ENCODE peak calls at places on chromosomes 11 and 22, in six cellular contexts. One of them, this sample, is unnamed.

GRCh38 chr11:76419896-76420295 is 24.9 kb upstream of the EMSY start:
- DNase-seq in choroid plexus epithelial cell: peak; percentile 4
- DNase-seq in neural progenitor cell: peak; percentile 34
- DNase-seq in AG04450: no peak
- DNase-seq in AG09309: no peak
- DNase-seq in body of pancreas: peak; percentile 55
- DNase-seq in this sample: no peak

GRCh38 chr11:20049231-20049630 is 111.0 kb downstream of the DBX1 start:
- DNase-seq in body of pancreas: no peak
- DNase-seq in AG09309: no peak
- DNase-seq in choroid plexus epithelial cell: peak; percentile 34
- DNase-seq in AG04450: no peak
- DNase-seq in neural progenitor cell: no peak
- DNase-seq in this sample: no peak

GRCh38 chr22:42188808-42189447 is 58.3 kb upstream of the CYP2D6 start:
- DNase-seq in choroid plexus epithelial cell: peak; percentile 20
- DNase-seq in AG09309: no peak
- DNase-seq in body of pancreas: no peak
- DNase-seq in neural progenitor cell: no peak
- DNase-seq in AG04450: no peak
- DNase-seq in this sample: no peak

GRCh38 chr11:17585911-17586695 is 39.0 kb downstream of the OTOG start:
- DNase-seq in AG09309: no peak
- DNase-seq in choroid plexus epithelial cell: no peak
- DNase-seq in neural progenitor cell: no peak
- DNase-seq in AG04450: no peak
- DNase-seq in body of pancreas: no peak
- DNase-seq in this sample: no peak

GRCh38 chr11:102497061-102497460 is 33.5 kb downstream of the MMP7 start:
- DNase-seq in body of pancreas: no peak
- DNase-seq in AG09309: peak; percentile 20
- DNase-seq in AG04450: no peak
- DNase-seq in choroid plexus epithelial cell: peak; percentile 54
- DNase-seq in neural progenitor cell: no peak
- DNase-seq in this sample: no peak

GRCh38 chr11:29751618-29752017 is 265.2 kb downstream of the KCNA4 start:
- DNase-seq in body of pancreas: no peak
- DNase-seq in neural progenitor cell: no peak
- DNase-seq in choroid plexus epithelial cell: no peak
- DNase-seq in AG09309: no peak
- DNase-seq in AG04450: no peak
- DNase-seq in this sample: no peak

GRCh38 chr11:58924230-58924629 is 15.1 kb upstream of the GLYATL1 start:
- DNase-seq in choroid plexus epithelial cell: no peak
- DNase-seq in body of pancreas: no peak
- DNase-seq in neural progenitor cell: peak; percentile 20
- DNase-seq in AG09309: no peak
- DNase-seq in AG04450: no peak
- DNase-seq in this sample: no peak

GRCh38 chr11:68014157-68014965 is 4.2 kb downstream of the ALDH3B1 start:
- DNase-seq in neural progenitor cell: no peak
- DNase-seq in AG04450: peak; percentile 67
- DNase-seq in choroid plexus epithelial cell: peak; percentile 83
- DNase-seq in body of pancreas: peak; percentile 72
- DNase-seq in AG09309: peak; percentile 45
- DNase-seq in this sample: no peak

GRCh38 chr22:46012182-46012880 is 35.4 kb upstream of the WNT7B start:
- DNase-seq in body of pancreas: peak; percentile 13
- DNase-seq in choroid plexus epithelial cell: no peak
- DNase-seq in neural progenitor cell: no peak
- DNase-seq in AG09309: no peak
- DNase-seq in AG04450: no peak
- DNase-seq in this sample: no peak

GRCh38 chr11:27698872-27699241 is 1.4 kb downstream of the BDNF start:
- DNase-seq in body of pancreas: peak; percentile 69
- DNase-seq in AG04450: peak; percentile 87
- DNase-seq in AG09309: peak; percentile 77
- DNase-seq in neural progenitor cell: peak; percentile 95
- DNase-seq in choroid plexus epithelial cell: peak; percentile 96
- DNase-seq in this sample: peak; percentile 83

GRCh38 chr11:76380161-76380976 is 563 bp downstream of the THAP12 start:
- DNase-seq in body of pancreas: no peak
- DNase-seq in AG04450: no peak
- DNase-seq in neural progenitor cell: no peak
- DNase-seq in AG09309: no peak
- DNase-seq in choroid plexus epithelial cell: peak; percentile 18
- DNase-seq in this sample: no peak

GRCh38 chr11:122178795-122179194 is 62.8 kb upstream of the BLID start:
- DNase-seq in AG04450: no peak
- DNase-seq in body of pancreas: no peak
- DNase-seq in AG09309: no peak
- DNase-seq in choroid plexus epithelial cell: peak; percentile 50
- DNase-seq in neural progenitor cell: no peak
- DNase-seq in this sample: no peak

GRCh38 chr11:73795925-73796632 is 8.4 kb downstream of the MRPL48 start:
- DNase-seq in AG09309: no peak
- DNase-seq in choroid plexus epithelial cell: no peak
- DNase-seq in body of pancreas: peak; percentile 61
- DNase-seq in AG04450: no peak
- DNase-seq in neural progenitor cell: peak; percentile 26
- DNase-seq in this sample: no peak

GRCh38 chr11:106021181-106021966 is 666 bp downstream of the MSANTD4 start:
- DNase-seq in body of pancreas: no peak
- DNase-seq in choroid plexus epithelial cell: peak; percentile 50
- DNase-seq in AG09309: peak; percentile 85
- DNase-seq in AG04450: no peak
- DNase-seq in neural progenitor cell: no peak
- DNase-seq in this sample: no peak

GRCh38 chr11:13030857-13031256 is 21.7 kb downstream of the RASSF10 start:
- DNase-seq in body of pancreas: peak; percentile 89
- DNase-seq in AG09309: no peak
- DNase-seq in choroid plexus epithelial cell: no peak
- DNase-seq in AG04450: no peak
- DNase-seq in neural progenitor cell: no peak
- DNase-seq in this sample: no peak

GRCh38 chr22:50526849-50527801 is 1.7 kb upstream of the SCO2 start:
- DNase-seq in AG09309: no peak
- DNase-seq in choroid plexus epithelial cell: no peak
- DNase-seq in AG04450: no peak
- DNase-seq in body of pancreas: no peak
- DNase-seq in neural progenitor cell: peak; percentile 24
- DNase-seq in this sample: no peak

GRCh38 chr11:67538306-67538705 is 15.1 kb upstream of the CABP2 start:
- DNase-seq in neural progenitor cell: no peak
- DNase-seq in AG04450: no peak
- DNase-seq in body of pancreas: no peak
- DNase-seq in choroid plexus epithelial cell: no peak
- DNase-seq in AG09309: no peak
- DNase-seq in this sample: no peak

GRCh38 chr22:19961201-19961580 is 19.6 kb upstream of the TXNRD2 start:
- DNase-seq in AG09309: no peak
- DNase-seq in body of pancreas: no peak
- DNase-seq in AG04450: no peak
- DNase-seq in choroid plexus epithelial cell: no peak
- DNase-seq in neural progenitor cell: no peak
- DNase-seq in this sample: no peak

GRCh38 chr22:19960491-19961200 is 19.0 kb upstream of the TXNRD2 start:
- DNase-seq in AG09309: no peak
- DNase-seq in neural progenitor cell: no peak
- DNase-seq in body of pancreas: no peak
- DNase-seq in choroid plexus epithelial cell: no peak
- DNase-seq in AG04450: no peak
- DNase-seq in this sample: no peak

GRCh38 chr22:19959043-19959586 is 17.5 kb upstream of the TXNRD2 start:
- DNase-seq in neural progenitor cell: peak; percentile 99
- DNase-seq in choroid plexus epithelial cell: peak; percentile 70
- DNase-seq in AG04450: no peak
- DNase-seq in body of pancreas: peak; percentile 80
- DNase-seq in AG09309: no peak
- DNase-seq in this sample: no peak

GRCh38 chr22:19958083-19959042 is 16.7 kb upstream of the TXNRD2 start:
- DNase-seq in AG04450: no peak
- DNase-seq in choroid plexus epithelial cell: peak; percentile 31
- DNase-seq in neural progenitor cell: no peak
- DNase-seq in body of pancreas: peak; percentile 19
- DNase-seq in AG09309: peak; percentile 44
- DNase-seq in this sample: no peak

GRCh38 chr22:19959587-19960490 is 18.2 kb upstream of the TXNRD2 start:
- DNase-seq in choroid plexus epithelial cell: no peak
- DNase-seq in AG09309: no peak
- DNase-seq in body of pancreas: no peak
- DNase-seq in neural progenitor cell: no peak
- DNase-seq in AG04450: no peak
- DNase-seq in this sample: no peak
- H3K4me3 ChIP-seq in choroid plexus epithelial cell: peak overlapping the region; percentile 58
- H3K4me3 ChIP-seq in AG09309: no peak overlapping the region
- H3K4me3 ChIP-seq in body of pancreas: no peak overlapping the region
- H3K4me3 ChIP-seq in neural progenitor cell: peak overlapping the region; percentile 52
- H3K4me3 ChIP-seq in AG04450: no peak overlapping the region
- H3K4me3 ChIP-seq in this sample: no peak overlapping the region

GRCh38 chr11:69880803-69881445 is 61.7 kb upstream of the FGF3 start:
- DNase-seq in neural progenitor cell: no peak
- DNase-seq in AG09309: no peak
- DNase-seq in AG04450: no peak
- DNase-seq in body of pancreas: peak; percentile 3
- DNase-seq in choroid plexus epithelial cell: no peak
- DNase-seq in this sample: no peak

GRCh38 chr11:69882270-69882608 is 63.0 kb upstream of the FGF3 start:
- DNase-seq in choroid plexus epithelial cell: no peak
- DNase-seq in AG04450: no peak
- DNase-seq in neural progenitor cell: no peak
- DNase-seq in body of pancreas: no peak
- DNase-seq in AG09309: no peak
- DNase-seq in this sample: no peak

GRCh38 chr11:69880041-69880802 is 61.0 kb upstream of the FGF3 start:
- DNase-seq in AG09309: no peak
- DNase-seq in AG04450: no peak
- DNase-seq in choroid plexus epithelial cell: no peak
- DNase-seq in neural progenitor cell: no peak
- DNase-seq in body of pancreas: peak; percentile 3
- DNase-seq in this sample: no peak

GRCh38 chr11:69883292-69884255 is 64.4 kb upstream of the FGF3 start:
- DNase-seq in neural progenitor cell: no peak
- DNase-seq in AG09309: no peak
- DNase-seq in body of pancreas: no peak
- DNase-seq in AG04450: no peak
- DNase-seq in choroid plexus epithelial cell: no peak
- DNase-seq in this sample: no peak

GRCh38 chr11:69881467-69882269 is 62.5 kb upstream of the FGF3 start:
- DNase-seq in AG09309: no peak
- DNase-seq in neural progenitor cell: peak; percentile 75
- DNase-seq in body of pancreas: no peak
- DNase-seq in AG04450: no peak
- DNase-seq in choroid plexus epithelial cell: no peak
- DNase-seq in this sample: no peak
- TF ChIP-seq CTCF in AG09309: no peak
- TF ChIP-seq CTCF in neural progenitor cell: peak; percentile 57
- TF ChIP-seq CTCF in body of pancreas: no peak
- TF ChIP-seq CTCF in AG04450: no peak
- TF ChIP-seq CTCF in choroid plexus epithelial cell: peak; percentile 25
- TF ChIP-seq CTCF in this sample: peak; percentile 16

GRCh38 chr11:36326524-36327419 is 30.7 kb downstream of the PRR5L start:
- DNase-seq in body of pancreas: no peak
- DNase-seq in AG09309: no peak
- DNase-seq in choroid plexus epithelial cell: no peak
- DNase-seq in AG04450: no peak
- DNase-seq in neural progenitor cell: no peak
- DNase-seq in this sample: no peak

GRCh38 chr11:36333468-36333867 is 37.4 kb downstream of the PRR5L start:
- DNase-seq in body of pancreas: no peak
- DNase-seq in AG04450: no peak
- DNase-seq in AG09309: no peak
- DNase-seq in neural progenitor cell: no peak
- DNase-seq in choroid plexus epithelial cell: peak; percentile 20
- DNase-seq in this sample: no peak

GRCh38 chr11:36333897-36334296 is 37.8 kb downstream of the PRR5L start:
- DNase-seq in body of pancreas: no peak
- DNase-seq in AG04450: no peak
- DNase-seq in neural progenitor cell: peak; percentile 53
- DNase-seq in choroid plexus epithelial cell: peak; percentile 72
- DNase-seq in AG09309: no peak
- DNase-seq in this sample: peak; percentile 79

DNA sequence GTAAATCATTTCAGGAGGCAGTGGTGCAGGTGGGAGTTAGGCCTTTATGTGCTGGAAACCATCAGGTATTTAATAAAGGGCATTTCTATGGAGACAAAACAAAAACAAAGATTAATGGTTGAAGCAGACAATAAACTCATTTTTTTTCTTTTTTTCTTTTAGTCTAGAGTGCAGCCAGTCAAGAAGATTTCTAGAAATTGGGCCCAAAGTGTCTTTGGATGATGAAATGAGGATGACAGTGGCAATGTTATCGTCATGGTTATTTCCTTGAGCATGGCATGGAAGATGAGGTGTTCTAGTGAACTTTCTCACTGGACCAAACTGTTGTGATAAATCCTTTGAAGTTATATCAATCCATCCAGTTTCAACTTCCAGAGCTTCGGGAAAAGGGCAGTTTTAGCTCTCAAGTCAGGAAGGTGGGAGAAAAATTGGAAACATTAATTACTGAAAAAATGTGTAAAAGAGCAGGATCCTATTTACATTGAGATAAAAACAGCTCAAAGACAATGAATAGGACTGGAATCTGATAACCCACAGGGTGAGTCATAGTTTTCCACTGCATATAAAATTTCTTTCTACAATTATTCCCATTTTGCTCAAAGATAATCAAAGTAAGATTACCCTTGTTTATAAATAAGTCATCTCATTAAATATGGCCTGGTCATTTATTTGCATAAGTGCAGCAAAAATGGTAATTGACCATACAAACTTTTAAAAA is 33.0 kb downstream of the PRR5L start:
- DNase-seq in AG04450: no peak
- DNase-seq in choroid plexus epithelial cell: no peak
- DNase-seq in body of pancreas: no peak
- DNase-seq in neural progenitor cell: no peak
- DNase-seq in AG09309: no peak
- DNase-seq in this sample: no peak
- H3K4me3 ChIP-seq in AG04450: no peak overlapping the region
- H3K4me3 ChIP-seq in choroid plexus epithelial cell: no peak overlapping the region
- H3K4me3 ChIP-seq in body of pancreas: no peak overlapping the region
- H3K4me3 ChIP-seq in neural progenitor cell: no peak overlapping the region
- H3K4me3 ChIP-seq in AG09309: no peak overlapping the region
- H3K4me3 ChIP-seq in this sample: no peak overlapping the region

DNA sequence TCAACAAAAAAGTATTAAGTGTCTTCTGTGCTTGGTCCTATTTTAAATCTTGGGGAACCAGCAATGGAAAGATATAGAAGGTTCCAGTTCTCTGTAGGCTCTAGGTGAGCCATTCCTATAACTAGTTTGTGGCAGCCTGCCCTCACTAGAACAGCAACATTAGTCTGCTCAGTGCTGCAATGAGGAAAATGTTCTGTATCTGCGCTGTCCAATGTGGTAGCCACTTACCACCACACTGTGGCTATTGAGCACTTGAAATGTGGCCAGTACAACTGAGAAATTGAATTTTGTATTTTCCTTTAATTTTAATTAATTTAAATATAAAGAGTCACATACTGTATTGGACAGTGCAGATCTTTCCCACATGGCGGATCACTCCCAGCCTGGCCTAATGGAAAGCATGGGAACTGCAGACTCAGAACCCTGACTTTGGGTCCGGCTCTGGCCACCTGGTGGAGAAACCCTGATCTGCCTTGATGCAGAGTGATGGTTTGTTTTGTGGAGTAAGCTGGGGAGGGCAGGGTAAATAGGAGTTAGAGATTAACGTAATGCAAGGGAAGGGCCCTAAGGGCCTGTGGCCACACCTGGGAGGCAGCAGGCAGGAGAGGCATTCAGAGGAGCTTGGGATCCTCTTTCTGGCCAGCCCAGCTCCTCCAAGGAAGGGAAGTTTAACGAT is 101.0 kb downstream of the ME3 start:
- DNase-seq in AG09309: no peak
- DNase-seq in choroid plexus epithelial cell: no peak
- DNase-seq in neural progenitor cell: peak; percentile 70
- DNase-seq in body of pancreas: no peak
- DNase-seq in AG04450: no peak
- DNase-seq in this sample: no peak
- TF ChIP-seq CTCF in AG09309: peak; percentile 40
- TF ChIP-seq CTCF in choroid plexus epithelial cell: peak; percentile 59
- TF ChIP-seq CTCF in neural progenitor cell: peak; percentile 76
- TF ChIP-seq CTCF in body of pancreas: no peak
- TF ChIP-seq CTCF in AG04450: peak; percentile 60
- TF ChIP-seq CTCF in this sample: peak; percentile 59